ENCODE peak calls at places on chromosomes 13 and 19, in four cellular contexts. C is uterus, Y is psoas muscle, N is IMR-90. K is an unnamed sample.
A peak's percentile ranks its signal among the peaks of the same experiment; 100 is the strongest.

GRCh38 chr19:35557539-35558399 is 5.7 kb downstream of the ATP4A start:
- DNase-seq in C (peak; percentile 44), Y (peak; percentile 68), N (peak; percentile 33), K (no peak)

GRCh38 chr13:36131215-36131930 is at the start of gene DCLK1:
- DNase-seq in C (peak; percentile 76), Y (peak; percentile 76), N (no peak), K (no peak)

GRCh38 chr13:40648040-40648439 is 18.4 kb downstream of the FOXO1 start:
- DNase-seq in C (no peak), Y (no peak), N (no peak), K (no peak)

GRCh38 chr19:39112338-39112890 is 13.2 kb upstream of the PAK4 start:
- DNase-seq in C (no peak), Y (peak; percentile 62), N (no peak), K (no peak)

GRCh38 chr13:26529441-26529840 is 28.0 kb upstream of the WASF3 start:
- DNase-seq in C (no peak), Y (peak; percentile 31), N (peak; percentile 74), K (no peak)

GRCh38 chr19:32406161-32407003 is 812 bp downstream of the DPY19L3 start:
- DNase-seq in C (no peak), Y (no peak), N (no peak), K (no peak)

GRCh38 chr13:75870397-75870801 is 234.3 kb downstream of the LMO7 start:
- DNase-seq in C (peak; percentile 17), Y (no peak), N (peak; percentile 20), K (no peak)

GRCh38 chr19:13132471-13133166 is 14.6 kb downstream of the NACC1 start:
- DNase-seq in C (no peak), Y (no peak), N (peak; percentile 79), K (no peak)

GRCh38 chr19:11982526-11982925 is 17.7 kb downstream of the ZNF763 start:
- DNase-seq in C (no peak), Y (no peak), N (no peak), K (no peak)

GRCh38 chr19:13827656-13828055 is 32.4 kb downstream of the ZSWIM4 start:
- DNase-seq in C (no peak), Y (no peak), N (no peak), K (no peak)

GRCh38 chr13:77554079-77554478 is 18.6 kb downstream of the SCEL start:
- DNase-seq in C (no peak), Y (no peak), N (no peak), K (no peak)

GRCh38 chr19:15114153-15114540 is 6.9 kb downstream of the SYDE1 start:
- DNase-seq in C (no peak), Y (no peak), N (peak; percentile 65), K (no peak)

GRCh38 chr19:7926021-7926726 is at the start of gene CTXN1:
- DNase-seq in C (peak; percentile 87), Y (peak; percentile 71), N (no peak), K (no peak)

GRCh38 chr13:66576381-66576780 is 653.8 kb downstream of the PCDH9 start:
- DNase-seq in C (no peak), Y (no peak), N (no peak), K (no peak)

GRCh38 chr19:18697680-18698079 is 14.2 kb downstream of the CRTC1 start:
- DNase-seq in C (no peak), Y (no peak), N (no peak), K (no peak)

GRCh38 chr13:100537486-100537885 is 51.1 kb downstream of the GGACT start:
- DNase-seq in C (no peak), Y (no peak), N (no peak), K (peak; percentile 55)

GRCh38 chr19:18700501-18701249 is 17.2 kb downstream of the CRTC1 start:
- DNase-seq in C (peak; percentile 80), Y (peak; percentile 81), N (peak; percentile 29), K (no peak)

GRCh38 chr19:16376649-16377048 is 52.0 kb downstream of the KLF2 start:
- DNase-seq in C (no peak), Y (no peak), N (no peak), K (no peak)

GRCh38 chr19:38718747-38719543 is 25.3 kb downstream of the CAPN12 start:
- DNase-seq in C (peak; percentile 63), Y (peak; percentile 55), N (no peak), K (peak; percentile 94)

GRCh38 chr19:31014668-31015067 is 334.6 kb downstream of the TSHZ3 start:
- DNase-seq in C (no peak), Y (no peak), N (no peak), K (no peak)

GRCh38 chr13:29513002-29513980 is 82.2 kb downstream of the SLC7A1 start:
- DNase-seq in C (no peak), Y (no peak), N (peak; percentile 63), K (no peak)

DNA sequence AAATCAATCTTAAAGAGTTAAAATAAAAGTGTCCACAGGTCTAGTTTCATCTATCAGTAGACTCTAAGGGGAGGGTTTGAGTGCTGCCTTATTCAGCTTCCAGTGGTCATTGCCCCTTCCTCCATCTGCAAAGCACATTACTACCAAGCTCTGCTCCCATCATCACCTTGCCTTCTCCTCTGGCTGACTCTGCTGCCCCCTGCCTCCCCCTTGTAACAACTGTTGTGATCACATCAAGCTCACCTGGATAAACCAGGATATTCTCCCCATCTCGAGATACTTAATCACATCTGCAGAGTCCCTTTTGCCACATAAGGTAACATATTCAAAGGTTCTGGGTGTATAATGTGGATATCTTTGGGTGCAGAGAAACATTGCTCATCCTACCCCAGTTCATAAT is 43.3 kb upstream of the GPC6 start:
- DNase-seq in C (no peak), Y (no peak), N (no peak), K (no peak)
- TF ChIP-seq CTCF in C (no peak), Y (no peak), N (no peak), K (no peak)

GRCh38 chr19:21492932-21493906 is 12.2 kb upstream of the ZNF429 start:
- DNase-seq in C (no peak), Y (no peak), N (no peak), K (no peak)

GRCh38 chr19:21491161-21491560 is 14.2 kb upstream of the ZNF429 start:
- DNase-seq in C (no peak), Y (no peak), N (peak; percentile 3), K (peak; percentile 9)

GRCh38 chr19:21498651-21499050 is 6.8 kb upstream of the ZNF429 start:
- DNase-seq in C (no peak), Y (no peak), N (no peak), K (no peak)

GRCh38 chr19:21496876-21497275 is 8.5 kb upstream of the ZNF429 start:
- DNase-seq in C (no peak), Y (no peak), N (no peak), K (no peak)
- H3K4me3 ChIP-seq in C (no peak overlapping the region), Y (no peak overlapping the region), N (no peak overlapping the region), K (no peak overlapping the region)

DNA sequence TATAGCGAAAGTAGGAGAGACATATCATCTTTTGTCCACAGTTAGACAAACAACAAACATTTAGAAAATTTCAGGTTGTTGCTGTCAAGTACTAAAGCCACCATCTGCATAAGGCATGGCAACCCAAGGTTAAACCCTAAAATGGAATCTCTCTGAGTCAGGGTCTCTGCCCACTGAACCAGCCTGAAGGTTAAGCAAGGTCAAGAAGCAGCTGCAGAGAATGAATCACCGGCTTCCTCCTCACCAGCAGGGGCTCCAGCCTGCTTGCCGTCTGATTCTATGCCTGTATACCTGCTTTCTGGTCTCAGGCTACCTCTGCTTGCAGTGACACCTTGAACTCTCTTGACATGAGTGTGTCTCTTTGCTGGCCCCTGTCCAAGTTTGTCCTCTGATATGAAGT is 726.2 kb upstream of the SGCG start:
- DNase-seq in C (no peak), Y (no peak), N (no peak), K (no peak)
- TF ChIP-seq CTCF in C (no peak), Y (no peak), N (no peak), K (no peak)

DNA sequence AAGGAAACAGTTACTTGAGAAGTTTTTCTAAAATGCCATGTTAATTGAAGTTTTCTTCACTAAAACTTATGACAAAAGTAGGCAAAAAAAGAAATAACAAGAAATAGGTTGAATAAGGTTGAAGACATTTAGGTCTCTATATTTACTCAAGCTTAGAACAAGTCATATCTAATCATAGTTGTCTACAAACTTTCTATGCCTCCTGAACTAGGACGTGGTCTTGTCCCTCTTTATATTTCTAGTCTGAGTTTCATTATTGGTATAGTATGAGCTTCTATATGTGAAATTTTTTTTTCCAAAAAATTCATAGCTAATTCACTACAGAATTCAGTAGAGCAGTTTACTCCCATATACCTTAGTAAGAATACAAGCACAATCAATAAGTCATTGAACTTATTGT is 836.4 kb downstream of the SLITRK6 start:
- DNase-seq in C (no peak), Y (no peak), N (no peak), K (no peak)
- H3K4me3 ChIP-seq in C (no peak overlapping the region), Y (no peak overlapping the region), N (no peak overlapping the region), K (no peak overlapping the region)

DNA sequence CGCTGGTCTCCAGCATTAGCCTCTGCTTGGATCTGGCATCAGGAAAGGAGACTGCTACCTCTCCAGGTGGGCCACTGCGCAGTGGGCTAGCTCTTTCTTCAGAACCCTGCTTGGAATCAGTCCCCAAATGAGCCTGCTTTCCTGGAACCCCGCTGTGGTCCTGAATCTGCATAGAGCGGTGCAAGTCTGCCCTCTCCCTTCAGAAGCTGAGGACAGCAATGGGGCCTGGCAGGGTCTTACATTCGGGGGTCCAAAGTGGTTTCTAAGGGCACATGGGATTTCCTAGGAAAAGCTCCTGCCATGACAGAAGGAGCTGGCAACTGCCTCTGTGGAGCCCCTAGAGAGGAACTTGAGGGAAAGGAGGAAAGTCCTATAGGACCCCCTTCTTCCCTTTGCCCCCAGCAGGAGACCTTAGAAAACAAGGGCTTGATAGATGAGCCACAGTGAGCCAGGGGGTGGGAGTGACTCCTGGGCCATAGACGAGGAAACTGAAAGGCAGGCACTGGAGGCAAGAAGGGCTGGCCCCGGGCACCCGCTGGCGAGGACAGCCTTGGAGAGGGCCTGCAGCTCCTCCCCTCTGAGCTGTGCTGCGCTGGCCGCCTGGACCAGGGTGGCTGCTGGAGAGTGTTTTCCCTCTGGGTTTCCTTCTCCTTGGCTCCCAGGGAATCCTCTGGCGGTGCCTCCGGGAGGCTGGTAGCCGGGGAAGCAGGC is 1.4 kb upstream of the VSTM2B start:
- DNase-seq in C (no peak), Y (no peak), N (no peak), K (no peak)
- TF ChIP-seq CTCF in C (no peak), Y (no peak), N (no peak), K (no peak)

GRCh38 chr13:92806215-92806614 is 420.4 kb upstream of the GPC6 start:
- DNase-seq in C (no peak), Y (no peak), N (no peak), K (no peak)
- H3K4me3 ChIP-seq in C (peak overlapping the region; percentile 9), Y (peak overlapping the region; percentile 36), N (peak overlapping the region; percentile 3), K (peak overlapping the region; percentile 60)

GRCh38 chr13:24407844-24408243 is 98.5 kb downstream of the C1QTNF9 start:
- DNase-seq in C (no peak), Y (no peak), N (no peak), K (no peak)
- TF ChIP-seq CTCF in C (no peak), Y (no peak), N (no peak), K (no peak)